ENCODE peak calls at places on chromosomes 11 and 22, in six cellular contexts. Z is Panc1; Y is stimulated activated CD4-positive, alpha-beta T cell treated with anti-CD3 and anti-CD28 coated beads, Interleukin-12 subunit alpha, Interleukin-12 subunit beta, amount 100 ng/mL, for 48 hours; M is activated CD8-positive, alpha-beta memory T cell treated with anti-CD3 and anti-CD28 coated beads for 4 hours; T is fibroblast of lung; I is heart left ventricle. X is an unnamed sample.

GRCh38 chr11:59429924-59430516 is 3.8 kb upstream of the OR5A2 start:
- DNase-seq in M (no peak), T (peak), Z (peak), Y (no peak), I (no peak), X (peak)

GRCh38 chr22:40215266-40215665 is 37.5 kb downstream of the TNRC6B start:
- DNase-seq in I (peak), T (no peak), M (no peak), Y (no peak), Z (no peak), X (no peak)

GRCh38 chr11:17579451-17579850 is 32.4 kb downstream of the OTOG start:
- DNase-seq in Y (no peak), T (no peak), M (no peak), I (no peak), Z (no peak), X (no peak)

GRCh38 chr11:76834151-76834550 is 26.6 kb upstream of the ACER3 start:
- DNase-seq in T (no peak), Y (no peak), M (no peak), I (no peak), Z (no peak), X (no peak)

GRCh38 chr11:64877390-64878222 is 815 bp downstream of the EHD1 start:
- DNase-seq in T (no peak), Y (no peak), I (peak), M (no peak), Z (no peak), X (no peak)

GRCh38 chr11:13140873-13141655 is 131.9 kb downstream of the RASSF10 start:
- DNase-seq in I (no peak), M (no peak), Z (no peak), T (peak), Y (no peak), X (no peak)

GRCh38 chr22:31036671-31037550 is 44.2 kb upstream of the SMTN start:
- DNase-seq in T (peak), M (no peak), I (peak), Y (no peak), Z (no peak), X (no peak)

GRCh38 chr11:104064016-104064630 is 27.7 kb downstream of the DDI1 start:
- DNase-seq in I (no peak), M (no peak), Z (no peak), T (no peak), Y (no peak), X (no peak)

GRCh38 chr11:77214557-77214956 is 86.5 kb downstream of the MYO7A start:
- DNase-seq in M (no peak), Z (no peak), Y (no peak), I (no peak), T (no peak), X (no peak)

GRCh38 chr11:15969281-15969680 is 387.1 kb downstream of the SOX6 start:
- DNase-seq in Y (no peak), M (no peak), T (peak), I (peak), Z (peak), X (peak)

GRCh38 chr22:36433318-36434231 is 45.8 kb upstream of the MYH9 start:
- DNase-seq in Z (no peak), I (no peak), T (peak), Y (no peak), M (no peak), X (no peak)

GRCh38 chr11:8262552-8263108 is 1.0 kb downstream of the LMO1 start:
- DNase-seq in Y (no peak), I (peak), Z (no peak), M (no peak), T (peak), X (no peak)

GRCh38 chr22:32880531-32880905 is 79.0 kb downstream of the TIMP3 start:
- DNase-seq in I (no peak), Z (no peak), T (no peak), Y (no peak), M (no peak), X (no peak)

GRCh38 chr11:111707039-111707690 is 59.0 kb downstream of the PPP2R1B start:
- DNase-seq in Z (no peak), M (no peak), T (peak), I (peak), Y (no peak), X (no peak)

GRCh38 chr11:120205596-120206161 is 5.2 kb upstream of the OAF start:
- DNase-seq in Z (no peak), T (peak), M (no peak), Y (no peak), I (no peak), X (no peak)

GRCh38 chr11:17906436-17906835 is 106.4 kb downstream of the SERGEF start:
- DNase-seq in Z (no peak), I (no peak), T (no peak), M (no peak), Y (no peak), X (no peak)

GRCh38 chr11:15704064-15704463 is 589.3 kb downstream of the INSC start:
- DNase-seq in Z (no peak), I (no peak), T (no peak), Y (no peak), M (no peak), X (no peak)

GRCh38 chr22:31790240-31790639 is 36.4 kb downstream of the DEPDC5 start:
- DNase-seq in I (no peak), T (no peak), M (no peak), Z (no peak), Y (no peak), X (no peak)

GRCh38 chr11:119671048-119671447 is 58.0 kb downstream of the NECTIN1 start:
- DNase-seq in I (peak), T (peak), Z (no peak), M (no peak), Y (no peak), X (no peak)

GRCh38 chr11:123202155-123202714 is 7.2 kb upstream of the CLMP start:
- DNase-seq in I (peak), M (no peak), Y (no peak), Z (no peak), T (peak), X (no peak)

GRCh38 chr11:107018274-107018901 is at the start of gene GUCY1A2:
- DNase-seq in T (peak), Y (no peak), I (peak), M (no peak), Z (no peak), X (no peak)

GRCh38 chr11:70016666-70017347 is 61.3 kb upstream of the ANO1 start:
- DNase-seq in I (no peak), T (peak), Z (no peak), Y (no peak), M (no peak), X (peak)

GRCh38 chr22:39234157-39234793 is 10.5 kb downstream of the PDGFB start:
- DNase-seq in M (no peak), I (peak), T (peak), Z (no peak), Y (no peak), X (no peak)